ENCODE peak calls at places on chromosomes 3 and 15, in nine cellular contexts. F is KG1; V is thyroid gland; J is GM03348; L is activated naive CD8-positive, alpha-beta T cell treated with anti-CD3 and anti-CD28 coated beads for 36 hours; Y is RPMI7951; D is lung; N is RCC 7860; X is cerebellar cortex. U is an unnamed sample.
A peak's percentile ranks its signal among the peaks of the same experiment; 100 is the strongest.

GRCh38 chr15:64324513-64324912 is 31.5 kb downstream of the CSNK1G1 start:
- DNase-seq in F (no peak), V (no peak), J (no peak), L (no peak), Y (peak; percentile 20), D (no peak), N (no peak), X (no peak), U (no peak)

GRCh38 chr15:34039506-34040123 is 611 bp upstream of the AVEN start:
- DNase-seq in F (peak; percentile 21), V (no peak), J (no peak), L (peak; percentile 42), Y (no peak), D (no peak), N (no peak), X (peak; percentile 21), U (no peak)

GRCh38 chr15:66744610-66745279 is 42.7 kb downstream of the SMAD6 start:
- DNase-seq in F (no peak), V (no peak), J (no peak), L (no peak), Y (no peak), D (no peak), N (no peak), X (no peak), U (no peak)

GRCh38 chr3:115448856-115449255 is 174.5 kb upstream of the GAP43 start:
- DNase-seq in F (no peak), V (no peak), J (peak; percentile 26), L (no peak), Y (no peak), D (no peak), N (no peak), X (no peak), U (no peak)

GRCh38 chr3:172317984-172318383 is 130.3 kb downstream of the GHSR start:
- DNase-seq in F (no peak), V (no peak), J (peak; percentile 88), L (no peak), Y (peak; percentile 99), D (peak; percentile 41), N (peak; percentile 75), X (no peak), U (no peak)

GRCh38 chr3:172367205-172368105 is 80.8 kb downstream of the GHSR start:
- DNase-seq in F (no peak), V (no peak), J (no peak), L (no peak), Y (peak; percentile 6), D (no peak), N (peak; percentile 29), X (peak; percentile 72), U (no peak)

GRCh38 chr3:52047295-52047960 is 8.9 kb downstream of the DUSP7 start:
- DNase-seq in F (no peak), V (peak; percentile 73), J (no peak), L (no peak), Y (peak; percentile 28), D (no peak), N (peak; percentile 7), X (no peak), U (no peak)

GRCh38 chr3:27141668-27142067 is 227.5 kb downstream of the NEK10 start:
- DNase-seq in F (no peak), V (no peak), J (no peak), L (no peak), Y (no peak), D (no peak), N (no peak), X (no peak), U (no peak)

GRCh38 chr3:139338405-139338804 is 5.4 kb upstream of the MRPS22 start:
- DNase-seq in F (no peak), V (no peak), J (no peak), L (no peak), Y (no peak), D (no peak), N (no peak), X (no peak), U (no peak)

GRCh38 chr15:87871738-87872315 is 384.7 kb downstream of the NTRK3 start:
- DNase-seq in F (no peak), V (no peak), J (peak; percentile 35), L (no peak), Y (no peak), D (no peak), N (no peak), X (peak; percentile 5), U (no peak)

GRCh38 chr3:197750863-197751737 is 1.4 kb downstream of the FYTTD1 start:
- DNase-seq in F (peak; percentile 33), V (peak; percentile 69), J (peak; percentile 39), L (peak; percentile 44), Y (peak; percentile 42), D (peak; percentile 35), N (peak; percentile 18), X (peak; percentile 42), U (peak; percentile 55)

GRCh38 chr3:107855710-107856109 is 235.1 kb downstream of the CD47 start:
- DNase-seq in F (no peak), V (no peak), J (no peak), L (no peak), Y (peak; percentile 59), D (no peak), N (peak; percentile 54), X (peak; percentile 30), U (peak; percentile 20)

GRCh38 chr3:50242778-50243551 is 7.0 kb downstream of the GNAI2 start:
- DNase-seq in F (peak; percentile 71), V (no peak), J (peak; percentile 37), L (peak; percentile 55), Y (peak; percentile 85), D (peak; percentile 80), N (peak; percentile 72), X (no peak), U (no peak)

GRCh38 chr3:160006282-160007163 is 17.9 kb downstream of the IL12A start:
- DNase-seq in F (no peak), V (peak; percentile 58), J (peak; percentile 87), L (no peak), Y (peak; percentile 73), D (peak; percentile 35), N (peak; percentile 71), X (peak; percentile 85), U (peak; percentile 35)

GRCh38 chr15:77386626-77387025 is 33.3 kb downstream of the PEAK1 start:
- DNase-seq in F (no peak), V (no peak), J (no peak), L (no peak), Y (no peak), D (no peak), N (no peak), X (no peak), U (no peak)

GRCh38 chr3:141242722-141243092 is 11.1 kb downstream of the PXYLP1 start:
- DNase-seq in F (no peak), V (no peak), J (no peak), L (no peak), Y (no peak), D (no peak), N (no peak), X (no peak), U (no peak)

GRCh38 chr3:62525276-62525675 is 151.9 kb upstream of the FEZF2 start:
- DNase-seq in F (no peak), V (no peak), J (no peak), L (no peak), Y (peak; percentile 20), D (no peak), N (no peak), X (no peak), U (no peak)

GRCh38 chr15:53193149-53193548 is 403.0 kb upstream of the ONECUT1 start:
- DNase-seq in F (no peak), V (no peak), J (no peak), L (no peak), Y (peak; percentile 26), D (no peak), N (no peak), X (no peak), U (no peak)

GRCh38 chr3:15391007-15391406 is 36.3 kb downstream of the METTL6 start:
- DNase-seq in F (no peak), V (no peak), J (no peak), L (no peak), Y (no peak), D (no peak), N (no peak), X (no peak), U (no peak)